ENCODE peak calls at places on chromosomes 3 and 15, in ten cellular contexts. One of them, this sample, is unnamed. For H3K9me3 and H3K27me3, the result is how much of the 10 kb centered on the place peaks cover.

GRCh38 chr15:48560321-48561051 is 85.0 kb downstream of the FBN1 start:
- DNase-seq in CD8-positive, alpha-beta memory T cell: no peak
- DNase-seq in fibroblast of lung: no peak
- DNase-seq in adrenal gland: no peak
- DNase-seq in transverse colon: no peak
- DNase-seq in WERI-Rb-1: no peak
- DNase-seq in H1: no peak
- DNase-seq in esophagus squamous epithelium: no peak
- DNase-seq in tibial nerve: no peak
- DNase-seq in sigmoid colon: no peak
- DNase-seq in this sample: no peak

GRCh38 chr15:80645494-80646065 is 49.5 kb upstream of the ABHD17C start:
- DNase-seq in CD8-positive, alpha-beta memory T cell: no peak
- DNase-seq in fibroblast of lung: peak
- DNase-seq in adrenal gland: no peak
- DNase-seq in transverse colon: no peak
- DNase-seq in WERI-Rb-1: no peak
- DNase-seq in H1: no peak
- DNase-seq in esophagus squamous epithelium: no peak
- DNase-seq in tibial nerve: no peak
- DNase-seq in sigmoid colon: no peak
- DNase-seq in this sample: no peak

GRCh38 chr3:14478943-14479550 is 61.1 kb downstream of the GRIP2 start:
- DNase-seq in CD8-positive, alpha-beta memory T cell: peak
- DNase-seq in fibroblast of lung: no peak
- DNase-seq in adrenal gland: no peak
- DNase-seq in transverse colon: no peak
- DNase-seq in WERI-Rb-1: no peak
- DNase-seq in H1: no peak
- DNase-seq in esophagus squamous epithelium: no peak
- DNase-seq in tibial nerve: no peak
- DNase-seq in sigmoid colon: no peak
- DNase-seq in this sample: no peak

GRCh38 chr3:172332256-172333041 is 115.8 kb downstream of the GHSR start:
- DNase-seq in CD8-positive, alpha-beta memory T cell: peak
- DNase-seq in fibroblast of lung: peak
- DNase-seq in adrenal gland: peak
- DNase-seq in transverse colon: peak
- DNase-seq in WERI-Rb-1: peak
- DNase-seq in H1: no peak
- DNase-seq in esophagus squamous epithelium: no peak
- DNase-seq in tibial nerve: peak
- DNase-seq in sigmoid colon: peak
- DNase-seq in this sample: no peak

GRCh38 chr15:65132841-65133549 is 613 bp downstream of the PDCD7 start:
- DNase-seq in CD8-positive, alpha-beta memory T cell: no peak
- DNase-seq in fibroblast of lung: peak
- DNase-seq in adrenal gland: peak
- DNase-seq in transverse colon: peak
- DNase-seq in WERI-Rb-1: peak
- DNase-seq in H1: no peak
- DNase-seq in esophagus squamous epithelium: no peak
- DNase-seq in tibial nerve: no peak
- DNase-seq in sigmoid colon: no peak
- DNase-seq in this sample: no peak

GRCh38 chr3:3027976-3028567 is 82.1 kb downstream of the IL5RA start:
- DNase-seq in CD8-positive, alpha-beta memory T cell: no peak
- DNase-seq in fibroblast of lung: no peak
- DNase-seq in adrenal gland: no peak
- DNase-seq in transverse colon: no peak
- DNase-seq in WERI-Rb-1: no peak
- DNase-seq in H1: no peak
- DNase-seq in esophagus squamous epithelium: no peak
- DNase-seq in tibial nerve: no peak
- DNase-seq in sigmoid colon: no peak
- DNase-seq in this sample: no peak

GRCh38 chr3:172272699-172273098 is 175.6 kb downstream of the GHSR start:
- DNase-seq in CD8-positive, alpha-beta memory T cell: no peak
- DNase-seq in fibroblast of lung: no peak
- DNase-seq in adrenal gland: no peak
- DNase-seq in transverse colon: no peak
- DNase-seq in WERI-Rb-1: no peak
- DNase-seq in H1: no peak
- DNase-seq in esophagus squamous epithelium: no peak
- DNase-seq in tibial nerve: no peak
- DNase-seq in sigmoid colon: no peak
- DNase-seq in this sample: no peak

GRCh38 chr3:10374311-10374710 is 53.4 kb upstream of the SEC13 start:
- DNase-seq in CD8-positive, alpha-beta memory T cell: no peak
- DNase-seq in fibroblast of lung: no peak
- DNase-seq in adrenal gland: no peak
- DNase-seq in transverse colon: no peak
- DNase-seq in WERI-Rb-1: no peak
- DNase-seq in H1: no peak
- DNase-seq in esophagus squamous epithelium: no peak
- DNase-seq in tibial nerve: no peak
- DNase-seq in sigmoid colon: no peak
- DNase-seq in this sample: no peak

GRCh38 chr3:37993811-37994638 is 3.4 kb downstream of the VILL start:
- DNase-seq in CD8-positive, alpha-beta memory T cell: peak
- DNase-seq in fibroblast of lung: peak
- DNase-seq in adrenal gland: peak
- DNase-seq in transverse colon: peak
- DNase-seq in WERI-Rb-1: peak
- DNase-seq in H1: no peak
- DNase-seq in esophagus squamous epithelium: peak
- DNase-seq in tibial nerve: peak
- DNase-seq in sigmoid colon: peak
- DNase-seq in this sample: peak

GRCh38 chr3:25661694-25662455 is 2.8 kb downstream of the TOP2B start:
- DNase-seq in CD8-positive, alpha-beta memory T cell: no peak
- DNase-seq in fibroblast of lung: peak
- DNase-seq in adrenal gland: no peak
- DNase-seq in transverse colon: no peak
- DNase-seq in WERI-Rb-1: no peak
- DNase-seq in H1: no peak
- DNase-seq in esophagus squamous epithelium: no peak
- DNase-seq in tibial nerve: no peak
- DNase-seq in sigmoid colon: no peak
- DNase-seq in this sample: no peak

GRCh38 chr3:123745184-123745855 is 138.8 kb downstream of the MYLK start:
- DNase-seq in CD8-positive, alpha-beta memory T cell: no peak
- DNase-seq in fibroblast of lung: no peak
- DNase-seq in adrenal gland: no peak
- DNase-seq in transverse colon: no peak
- DNase-seq in WERI-Rb-1: no peak
- DNase-seq in H1: no peak
- DNase-seq in esophagus squamous epithelium: no peak
- DNase-seq in tibial nerve: no peak
- DNase-seq in sigmoid colon: no peak
- DNase-seq in this sample: no peak

DNA sequence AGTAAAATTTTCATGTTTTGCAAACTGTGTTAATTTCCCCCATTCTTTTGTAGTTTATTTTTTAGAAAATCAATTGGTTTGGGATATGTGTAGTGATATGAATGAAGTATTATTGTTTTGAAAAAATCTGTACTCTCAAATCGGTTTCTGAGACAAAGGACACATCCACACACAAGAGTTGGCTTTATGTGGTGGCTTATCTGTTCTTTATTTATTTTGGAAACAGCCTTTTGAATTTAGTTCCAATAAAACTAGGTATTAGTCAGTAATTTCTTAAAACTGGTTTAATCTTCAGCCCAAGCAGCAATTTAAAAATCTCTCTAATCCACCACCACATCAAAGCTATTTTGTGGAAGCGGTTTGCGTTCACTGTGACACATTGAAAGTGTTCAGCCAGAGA is 741.5 kb upstream of the GRM7 start:
- DNase-seq in CD8-positive, alpha-beta memory T cell: no peak
- DNase-seq in fibroblast of lung: no peak
- DNase-seq in adrenal gland: no peak
- DNase-seq in transverse colon: no peak
- DNase-seq in WERI-Rb-1: no peak
- DNase-seq in H1: no peak
- DNase-seq in esophagus squamous epithelium: no peak
- DNase-seq in tibial nerve: no peak
- DNase-seq in sigmoid colon: no peak
- DNase-seq in this sample: no peak
- H3K9me3 ChIP-seq in CD8-positive, alpha-beta memory T cell: under half
- H3K9me3 ChIP-seq in fibroblast of lung: under half
- H3K9me3 ChIP-seq in adrenal gland: under half
- H3K9me3 ChIP-seq in transverse colon: under half
- H3K9me3 ChIP-seq in WERI-Rb-1: under half
- H3K9me3 ChIP-seq in H1: under half
- H3K9me3 ChIP-seq in esophagus squamous epithelium: under half
- H3K9me3 ChIP-seq in tibial nerve: under half
- H3K9me3 ChIP-seq in sigmoid colon: under half
- H3K9me3 ChIP-seq in this sample: under half

GRCh38 chr3:129723558-129724324 is 117.3 kb upstream of the PLXND1 start:
- DNase-seq in CD8-positive, alpha-beta memory T cell: no peak
- DNase-seq in fibroblast of lung: peak
- DNase-seq in adrenal gland: peak
- DNase-seq in transverse colon: peak
- DNase-seq in WERI-Rb-1: no peak
- DNase-seq in H1: no peak
- DNase-seq in esophagus squamous epithelium: no peak
- DNase-seq in tibial nerve: peak
- DNase-seq in sigmoid colon: peak
- DNase-seq in this sample: no peak

GRCh38 chr3:129718201-129718600 is 111.7 kb upstream of the PLXND1 start:
- DNase-seq in CD8-positive, alpha-beta memory T cell: no peak
- DNase-seq in fibroblast of lung: no peak
- DNase-seq in adrenal gland: no peak
- DNase-seq in transverse colon: no peak
- DNase-seq in WERI-Rb-1: no peak
- DNase-seq in H1: no peak
- DNase-seq in esophagus squamous epithelium: no peak
- DNase-seq in tibial nerve: no peak
- DNase-seq in sigmoid colon: no peak
- DNase-seq in this sample: no peak

GRCh38 chr3:129727707-129728106 is 121.2 kb upstream of the PLXND1 start:
- DNase-seq in CD8-positive, alpha-beta memory T cell: no peak
- DNase-seq in fibroblast of lung: peak
- DNase-seq in adrenal gland: peak
- DNase-seq in transverse colon: no peak
- DNase-seq in WERI-Rb-1: no peak
- DNase-seq in H1: no peak
- DNase-seq in esophagus squamous epithelium: no peak
- DNase-seq in tibial nerve: no peak
- DNase-seq in sigmoid colon: no peak
- DNase-seq in this sample: no peak

GRCh38 chr3:129722527-129722926 is 116.1 kb upstream of the PLXND1 start:
- DNase-seq in CD8-positive, alpha-beta memory T cell: no peak
- DNase-seq in fibroblast of lung: no peak
- DNase-seq in adrenal gland: peak
- DNase-seq in transverse colon: no peak
- DNase-seq in WERI-Rb-1: no peak
- DNase-seq in H1: no peak
- DNase-seq in esophagus squamous epithelium: no peak
- DNase-seq in tibial nerve: no peak
- DNase-seq in sigmoid colon: no peak
- DNase-seq in this sample: no peak
- H3K27ac ChIP-seq in CD8-positive, alpha-beta memory T cell: no peak
- H3K27ac ChIP-seq in fibroblast of lung: no peak
- H3K27ac ChIP-seq in adrenal gland: peak
- H3K27ac ChIP-seq in transverse colon: no peak
- H3K27ac ChIP-seq in WERI-Rb-1: no peak
- H3K27ac ChIP-seq in H1: no peak
- H3K27ac ChIP-seq in esophagus squamous epithelium: no peak
- H3K27ac ChIP-seq in tibial nerve: peak
- H3K27ac ChIP-seq in sigmoid colon: no peak
- H3K27ac ChIP-seq in this sample: no peak

DNA sequence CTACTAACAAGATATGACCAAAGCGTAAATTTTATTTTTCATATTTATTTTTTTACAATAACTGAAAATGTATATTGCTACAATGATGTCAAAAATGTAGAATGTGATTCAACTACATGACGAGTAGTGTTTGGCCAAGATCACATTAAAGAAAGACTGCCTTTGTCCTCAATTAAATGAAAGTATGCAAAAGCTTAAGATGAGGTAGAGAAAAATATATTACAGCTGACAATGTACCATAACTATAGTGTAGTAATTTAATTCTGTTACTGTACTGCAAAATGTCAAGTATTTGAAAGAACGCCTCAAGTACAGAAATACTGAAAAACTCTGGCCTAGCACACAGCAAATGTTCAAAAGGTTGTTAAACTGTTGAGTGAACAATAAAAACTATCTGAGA is 9.7 kb downstream of the PRICKLE2 start:
- DNase-seq in CD8-positive, alpha-beta memory T cell: no peak
- DNase-seq in fibroblast of lung: no peak
- DNase-seq in adrenal gland: no peak
- DNase-seq in transverse colon: no peak
- DNase-seq in WERI-Rb-1: no peak
- DNase-seq in H1: no peak
- DNase-seq in esophagus squamous epithelium: no peak
- DNase-seq in tibial nerve: no peak
- DNase-seq in sigmoid colon: no peak
- DNase-seq in this sample: no peak
- H3K27me3 ChIP-seq in CD8-positive, alpha-beta memory T cell: under half
- H3K27me3 ChIP-seq in fibroblast of lung: under half
- H3K27me3 ChIP-seq in adrenal gland: under half
- H3K27me3 ChIP-seq in transverse colon: under half
- H3K27me3 ChIP-seq in WERI-Rb-1: under half
- H3K27me3 ChIP-seq in H1: under half
- H3K27me3 ChIP-seq in esophagus squamous epithelium: under half
- H3K27me3 ChIP-seq in tibial nerve: under half
- H3K27me3 ChIP-seq in sigmoid colon: under half
- H3K27me3 ChIP-seq in this sample: under half

GRCh38 chr3:96931491-96931890 is 117.1 kb downstream of the EPHA6 start:
- DNase-seq in CD8-positive, alpha-beta memory T cell: no peak
- DNase-seq in fibroblast of lung: no peak
- DNase-seq in adrenal gland: no peak
- DNase-seq in transverse colon: no peak
- DNase-seq in WERI-Rb-1: no peak
- DNase-seq in H1: no peak
- DNase-seq in esophagus squamous epithelium: no peak
- DNase-seq in tibial nerve: no peak
- DNase-seq in sigmoid colon: no peak
- DNase-seq in this sample: no peak
- H3K9me3 ChIP-seq in CD8-positive, alpha-beta memory T cell: under half
- H3K9me3 ChIP-seq in fibroblast of lung: under half
- H3K9me3 ChIP-seq in adrenal gland: under half
- H3K9me3 ChIP-seq in transverse colon: under half
- H3K9me3 ChIP-seq in WERI-Rb-1: under half
- H3K9me3 ChIP-seq in H1: under half
- H3K9me3 ChIP-seq in esophagus squamous epithelium: under half
- H3K9me3 ChIP-seq in tibial nerve: half or more
- H3K9me3 ChIP-seq in sigmoid colon: under half
- H3K9me3 ChIP-seq in this sample: under half